ENCODE peak calls at places on chromosomes 12 and 14, in four cellular contexts. Q is HepG2, W is K562, F is GM12878. E is an unnamed sample.

GRCh38 chr14:92497391-92497790 is 16.2 kb upstream of the RIN3 start:
- DNase-seq in Q (no peak), W (no peak), F (no peak), E (no peak)

GRCh38 chr14:93239869-93240677 is 33.0 kb downstream of the UBR7 start:
- DNase-seq in W (no peak), Q (no peak), F (no peak), E (no peak)

GRCh38 chr12:97404549-97404948 is 58.1 kb upstream of the RMST start:
- DNase-seq in F (peak), Q (peak), W (peak), E (peak)

GRCh38 chr14:95294320-95294719 is 25.4 kb downstream of the CLMN start:
- DNase-seq in F (no peak), W (no peak), Q (no peak), E (no peak)

GRCh38 chr12:121036810-121037326 is 2.2 kb downstream of the OASL start:
- DNase-seq in F (no peak), Q (no peak), W (no peak), E (no peak)

GRCh38 chr14:66624319-66624937 is 116.5 kb downstream of the GPHN start:
- DNase-seq in F (peak), Q (peak), W (peak), E (peak)

GRCh38 chr14:71321556-71322315 is 414.5 kb downstream of the PCNX1 start:
- DNase-seq in F (no peak), Q (peak), W (peak), E (peak)

GRCh38 chr12:57591567-57592325 is 754 bp downstream of the PIP4K2C start:
- DNase-seq in Q (no peak), F (no peak), W (peak), E (no peak)

GRCh38 chr14:92505826-92506225 is 7.8 kb upstream of the RIN3 start:
- DNase-seq in Q (no peak), F (no peak), W (no peak), E (no peak)

GRCh38 chr14:105857816-105858675 is 331.7 kb downstream of the TMEM121 start:
- DNase-seq in F (no peak), Q (no peak), W (no peak), E (no peak)

GRCh38 chr12:3753549-3754284 is 808 bp upstream of the CRACR2A start:
- DNase-seq in F (no peak), Q (no peak), W (peak), E (no peak)

GRCh38 chr12:3313655-3314305 is 177.2 kb upstream of the PRMT8 start:
- DNase-seq in W (peak), Q (peak), F (no peak), E (peak)

GRCh38 chr14:94001501-94002396 is 4.6 kb downstream of the CCDC197 start:
- DNase-seq in W (peak), Q (peak), F (no peak), E (peak)

GRCh38 chr12:132640936-132641335 is 22.4 kb downstream of the P2RX2 start:
- DNase-seq in F (no peak), Q (no peak), W (no peak), E (no peak)

GRCh38 chr12:18683603-18684002 is 54.2 kb downstream of the PLCZ1 start:
- DNase-seq in F (no peak), Q (no peak), W (peak), E (no peak)

GRCh38 chr12:4891866-4892265 is 17.8 kb upstream of the KCNA1 start:
- DNase-seq in W (no peak), Q (no peak), F (no peak), E (no peak)

GRCh38 chr12:131916306-131917138 is 12.6 kb upstream of the PUS1 start:
- DNase-seq in W (peak), F (no peak), Q (no peak), E (peak)

GRCh38 chr12:132507656-132508055 is 17.7 kb downstream of the FBRSL1 start:
- DNase-seq in Q (no peak), W (no peak), F (no peak), E (no peak)

GRCh38 chr14:93962701-93963601 is 13.4 kb downstream of the ASB2 start:
- DNase-seq in F (peak), W (no peak), Q (no peak), E (peak)

GRCh38 chr14:73824116-73824515 is 27.5 kb upstream of the PTGR2 start:
- DNase-seq in W (no peak), F (no peak), Q (no peak), E (no peak)

GRCh38 chr12:11981174-11981733 is 89.5 kb upstream of the BCL2L14 start:
- DNase-seq in F (peak), W (no peak), Q (no peak), E (no peak)

GRCh38 chr14:69687963-69688649 is 76.7 kb downstream of the SUSD6 start:
- DNase-seq in W (no peak), F (no peak), Q (peak), E (no peak)

GRCh38 chr12:122282066-122282465 is 15.8 kb upstream of the VPS33A start:
- DNase-seq in F (no peak), W (no peak), Q (no peak), E (no peak)

GRCh38 chr12:105992849-105993740 is 145.7 kb downstream of the NUAK1 start:
- DNase-seq in W (no peak), Q (no peak), F (no peak), E (no peak)

GRCh38 chr12:53623526-53623925 is 2.7 kb downstream of the ATF7 start:
- DNase-seq in F (no peak), Q (no peak), W (peak), E (no peak)

GRCh38 chr12:54604436-54604835 is 16.0 kb upstream of the PPP1R1A start:
- DNase-seq in Q (no peak), W (no peak), F (no peak), E (no peak)

GRCh38 chr12:24921251-24922038 is 27.5 kb downstream of the BCAT1 start:
- DNase-seq in W (no peak), F (no peak), Q (peak), E (no peak)

GRCh38 chr12:49021292-49021915 is 2.8 kb upstream of the PRKAG1 start:
- DNase-seq in F (no peak), Q (no peak), W (no peak), E (no peak)

GRCh38 chr12:49019120-49019430 is 499 bp upstream of the PRKAG1 start:
- DNase-seq in W (no peak), Q (no peak), F (no peak), E (no peak)

GRCh38 chr12:49018282-49019119 is at the start of gene PRKAG1:
- DNase-seq in Q (peak), W (peak), F (peak), E (peak)

GRCh38 chr12:49020441-49020840 is 1.9 kb upstream of the PRKAG1 start:
- DNase-seq in Q (no peak), F (no peak), W (no peak), E (no peak)

GRCh38 chr12:49019435-49020317 is 1.1 kb upstream of the PRKAG1 start:
- DNase-seq in W (peak), Q (peak), F (no peak), E (peak)
- TF ChIP-seq SP1 in W (no peak), Q (no peak), F (no peak), E (no peak)

GRCh38 chr14:44369401-44370123 is 137.5 kb downstream of the FSCB start:
- DNase-seq in Q (no peak), W (no peak), F (no peak), E (no peak)
- TF ChIP-seq FOXK2 in Q (no peak), W (no peak), F (no peak), E (no peak)

DNA sequence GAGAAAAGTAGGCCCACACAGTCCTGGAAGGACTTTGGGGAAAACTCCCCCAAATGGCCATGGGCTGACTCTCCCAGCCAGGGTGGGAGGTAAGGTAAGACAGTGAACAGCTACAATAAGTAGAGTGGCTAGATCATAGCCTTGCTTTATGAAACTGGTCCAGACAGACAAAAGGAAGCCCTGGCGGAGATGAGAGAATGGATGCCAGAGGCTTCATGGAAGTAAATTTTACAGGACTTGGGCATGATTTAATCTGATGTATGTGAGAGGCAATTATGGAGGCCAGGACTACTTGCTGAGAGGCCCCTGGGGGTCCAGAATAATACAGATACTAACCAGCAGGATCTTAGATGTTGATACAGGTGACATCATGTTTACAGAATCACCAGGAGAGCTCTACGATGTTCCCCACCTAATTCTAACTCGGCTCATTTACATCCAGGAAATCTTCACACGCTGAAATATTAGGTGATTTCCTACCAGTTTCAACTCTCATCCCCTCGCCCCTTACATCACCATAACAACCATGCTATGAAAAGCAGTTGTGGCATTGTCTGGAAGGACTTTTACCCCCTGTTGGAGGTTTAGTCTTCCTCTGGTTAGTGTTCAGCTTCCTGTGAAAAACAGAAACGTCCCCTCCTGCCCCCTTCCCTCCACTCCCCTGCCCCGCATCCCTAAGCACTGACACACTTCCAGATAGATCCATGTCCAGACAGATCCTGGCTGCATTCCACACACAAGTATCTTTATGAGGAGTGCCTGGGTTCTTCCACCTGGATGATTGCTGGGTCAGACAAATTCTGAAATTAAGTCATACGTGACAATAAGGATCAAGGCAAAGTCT is 39.5 kb upstream of the NT5DC3 start:
- DNase-seq in W (no peak), Q (no peak), F (peak), E (no peak)
- TF ChIP-seq SP1 in W (no peak), Q (no peak), F (no peak), E (no peak)

GRCh38 chr14:103545219-103545914 is 16.4 kb downstream of the TRMT61A start:
- DNase-seq in W (no peak), F (no peak), Q (no peak), E (no peak)

GRCh38 chr14:103542545-103543088 is 13.6 kb downstream of the TRMT61A start:
- DNase-seq in F (no peak), W (no peak), Q (no peak), E (no peak)

GRCh38 chr14:103543140-103543539 is 14.1 kb downstream of the TRMT61A start:
- DNase-seq in Q (no peak), W (no peak), F (no peak), E (no peak)

GRCh38 chr14:103544627-103545218 is 15.7 kb downstream of the TRMT61A start:
- DNase-seq in W (no peak), Q (no peak), F (no peak), E (no peak)

DNA sequence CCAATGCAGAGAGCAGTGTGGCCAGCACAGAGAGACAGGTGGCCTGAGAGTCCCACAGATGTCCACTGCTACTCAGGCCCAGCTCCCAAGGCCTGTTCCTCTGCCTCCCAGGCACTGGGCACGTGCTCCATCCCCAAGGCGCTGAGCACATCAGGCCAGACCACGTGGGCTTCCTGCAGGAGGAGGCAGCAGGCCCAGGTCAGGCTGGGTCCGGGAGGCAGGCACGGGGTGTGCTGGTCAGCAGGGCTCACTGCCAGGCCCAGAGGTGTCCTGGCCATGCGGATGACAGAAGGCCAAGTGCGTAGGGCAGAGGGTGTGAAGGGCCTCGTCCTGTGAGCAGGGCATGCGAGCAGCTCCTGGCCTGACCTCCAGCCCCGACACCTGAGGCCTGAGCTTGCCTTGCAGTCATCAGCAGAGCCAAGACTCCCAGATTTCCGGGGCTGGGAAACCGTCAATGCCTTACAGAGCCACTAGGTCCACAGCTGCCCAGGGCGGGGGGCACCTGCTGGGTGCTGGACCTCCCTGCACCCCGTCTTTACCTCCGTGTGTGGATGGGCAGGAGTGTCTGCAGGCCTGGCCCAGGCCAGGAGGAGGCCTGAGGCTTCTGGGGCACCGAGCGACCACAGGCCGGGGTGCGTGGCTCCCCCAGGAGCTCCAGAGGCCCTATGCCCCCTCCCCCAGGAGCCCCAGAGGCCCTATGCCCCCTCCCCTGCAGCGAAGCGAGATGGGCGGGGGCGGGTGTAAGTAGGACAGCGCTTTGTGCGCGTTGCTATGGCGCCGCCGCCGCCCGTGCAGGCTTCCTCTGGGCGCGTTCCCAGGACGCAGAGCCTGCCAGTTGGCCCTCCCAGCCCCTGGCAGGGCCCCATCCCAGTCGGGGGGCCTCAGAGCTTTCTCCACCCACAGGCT is 15.0 kb downstream of the TRMT61A start:
- DNase-seq in F (no peak), Q (no peak), W (no peak), E (no peak)
- TF ChIP-seq FOXK2 in F (no peak), Q (no peak), W (no peak), E (no peak)

GRCh38 chr12:48998497-48999353 is 450 bp downstream of the DDN start:
- DNase-seq in Q (no peak), W (peak), F (no peak), E (no peak)
- TF ChIP-seq SP1 in Q (no peak), W (no peak), F (no peak), E (no peak)

GRCh38 chr14:37150414-37150813 is 22.0 kb downstream of the SLC25A21 start:
- DNase-seq in F (no peak), Q (peak), W (peak), E (peak)
- TF ChIP-seq FOXK2 in F (no peak), Q (no peak), W (no peak), E (no peak)

GRCh38 chr14:30603402-30603801 is 18.7 kb upstream of the SCFD1 start:
- DNase-seq in W (no peak), F (no peak), Q (no peak), E (no peak)

GRCh38 chr14:30608533-30609006 is 13.5 kb upstream of the SCFD1 start:
- DNase-seq in W (no peak), Q (no peak), F (no peak), E (no peak)

GRCh38 chr14:30601579-30601916 is 20.6 kb upstream of the SCFD1 start:
- DNase-seq in Q (no peak), W (no peak), F (no peak), E (no peak)

GRCh38 chr14:30610719-30611388 is 11.3 kb upstream of the SCFD1 start:
- DNase-seq in F (no peak), Q (peak), W (peak), E (peak)

DNA sequence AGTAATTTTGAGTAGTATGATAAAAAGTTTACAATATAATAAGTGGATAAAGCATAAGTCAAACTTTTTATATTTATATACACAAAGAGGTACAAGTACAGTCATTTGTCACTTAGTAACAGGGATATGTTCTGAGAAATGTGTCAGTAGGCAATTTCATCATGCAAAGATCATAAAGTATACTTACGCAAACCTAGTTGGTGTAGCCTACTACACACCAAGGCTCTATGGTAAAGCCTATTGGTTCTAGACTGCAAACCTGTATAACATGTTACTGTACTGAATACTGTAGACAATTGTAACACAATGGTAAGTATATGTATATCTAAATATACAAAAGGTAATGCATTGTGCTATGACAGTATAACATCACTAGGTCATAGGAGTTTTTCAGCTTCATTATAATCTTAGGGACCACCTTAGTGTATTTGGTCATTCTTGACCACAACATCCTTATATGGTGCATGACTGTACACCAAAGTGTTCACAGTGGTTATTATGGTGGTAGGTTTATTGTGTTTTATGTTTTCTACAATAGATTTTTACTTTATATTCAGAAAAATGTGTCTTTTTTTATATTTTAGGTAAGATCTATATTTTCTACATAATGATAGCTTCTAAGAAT is 14.9 kb upstream of the SCFD1 start:
- DNase-seq in Q (no peak), W (no peak), F (no peak), E (no peak)
- TF ChIP-seq SP1 in Q (no peak), W (no peak), F (no peak), E (no peak)

DNA sequence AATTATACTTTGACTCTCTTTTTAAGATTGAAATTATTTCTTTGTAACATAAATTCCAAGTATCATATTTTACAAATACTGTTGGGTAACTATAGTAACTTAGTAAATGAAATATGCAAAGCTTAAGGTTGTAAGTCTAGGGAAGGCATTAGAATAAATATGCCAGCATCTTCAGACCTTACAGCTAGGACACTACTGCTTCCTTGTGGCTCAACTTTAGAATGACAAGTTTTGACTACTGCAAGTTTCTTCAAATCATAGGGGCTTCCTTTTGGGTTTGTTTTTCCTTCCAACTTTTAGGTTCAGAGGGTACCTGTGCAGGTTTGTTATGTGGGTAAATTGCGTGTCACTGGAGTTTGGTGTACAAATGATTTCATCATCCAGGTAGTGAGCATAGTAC is 17.7 kb upstream of the ANP32D start:
- DNase-seq in F (no peak), W (peak), Q (peak), E (peak)
- TF ChIP-seq FOXK2 in F (no peak), W (no peak), Q (no peak), E (no peak)